ENCODE peak calls at places on chromosomes 5 and 9, in six cellular contexts. S is H9, I is IMR-90, B is neuronal stem cell, Y is H1, A is trophoblast cell. U is an unnamed sample. For H3K9me3, the result is how much of the 10 kb centered on the place peaks cover.

GRCh38 chr5:76489877-76490688 is 87.0 kb downstream of the IQGAP2 start:
- DNase-seq in B (no peak), S (no peak), Y (no peak), I (no peak), A (no peak), U (no peak)

GRCh38 chr9:134605351-134605968 is 36.1 kb upstream of the COL5A1 start:
- DNase-seq in I (no peak), S (no peak), Y (no peak), B (no peak), A (no peak), U (no peak)

GRCh38 chr9:120942186-120943001 is 15.8 kb upstream of the TRAF1 start:
- DNase-seq in I (no peak), A (no peak), Y (no peak), B (no peak), S (no peak), U (no peak)

GRCh38 chr5:53179681-53180080 is 70.1 kb upstream of the MOCS2 start:
- DNase-seq in B (no peak), I (no peak), A (no peak), S (no peak), Y (no peak), U (no peak)

GRCh38 chr5:20949636-20950035 is 961.6 kb upstream of the CDH18 start:
- DNase-seq in B (no peak), I (no peak), S (no peak), Y (no peak), A (peak), U (peak)

GRCh38 chr9:126395439-126396212 is 69.0 kb downstream of the MVB12B start:
- DNase-seq in I (peak), A (no peak), B (no peak), S (no peak), Y (no peak), U (peak)

GRCh38 chr5:61559722-61560121 is 227.7 kb downstream of the ZSWIM6 start:
- DNase-seq in B (no peak), S (no peak), I (no peak), Y (no peak), A (no peak), U (no peak)

GRCh38 chr5:40678021-40678939 is 1.4 kb upstream of the PTGER4 start:
- DNase-seq in Y (no peak), B (no peak), S (no peak), I (no peak), A (peak), U (peak)

GRCh38 chr5:152113401-152113800 is 188.8 kb upstream of the GLRA1 start:
- DNase-seq in I (no peak), B (no peak), S (no peak), A (no peak), Y (no peak), U (no peak)

DNA sequence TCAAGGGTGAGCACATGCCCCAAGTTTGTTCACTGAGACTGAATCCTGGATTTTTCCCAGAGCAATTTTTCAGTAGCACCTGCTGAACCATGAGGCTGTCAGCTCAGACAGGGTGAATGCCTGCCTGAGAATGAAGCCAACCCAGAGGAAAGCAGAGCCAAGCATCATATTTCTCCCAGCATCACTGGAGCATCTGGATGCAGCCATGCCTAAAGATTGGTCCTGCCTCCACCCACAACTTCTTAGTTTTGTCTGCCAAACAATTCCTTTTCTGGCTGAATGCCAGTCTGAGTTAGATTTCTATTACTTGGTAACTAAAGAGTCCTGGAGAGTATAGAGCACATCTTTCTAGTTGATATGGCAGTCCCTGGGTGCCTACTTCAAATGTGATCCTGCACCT is 343.7 kb downstream of the CSNK1G3 start:
- DNase-seq in Y (no peak), S (no peak), I (no peak), A (no peak), B (no peak), U (no peak)
- H3K9me3 ChIP-seq in Y (under half), S (under half), I (under half), A (under half), B (under half), U (under half)

GRCh38 chr9:77892955-77893514 is 138.6 kb downstream of the GNAQ start:
- DNase-seq in A (no peak), Y (no peak), B (no peak), S (no peak), I (no peak), U (no peak)
- H2AK5ac ChIP-seq in A (no peak), Y (no peak), B (no peak), S (no peak), I (no peak), U (no peak)

GRCh38 chr9:115189686-115190085 is 71.7 kb upstream of the TNC start:
- DNase-seq in Y (no peak), A (no peak), I (peak), S (no peak), B (no peak), U (no peak)

GRCh38 chr9:115192835-115193234 is 74.9 kb upstream of the TNC start:
- DNase-seq in Y (no peak), A (no peak), I (no peak), S (no peak), B (no peak), U (no peak)

GRCh38 chr9:115193777-115194176 is 75.8 kb upstream of the TNC start:
- DNase-seq in I (no peak), S (no peak), B (no peak), Y (no peak), A (no peak), U (no peak)

GRCh38 chr9:115192280-115192679 is 74.3 kb upstream of the TNC start:
- DNase-seq in A (no peak), B (no peak), S (no peak), Y (no peak), I (no peak), U (no peak)

DNA sequence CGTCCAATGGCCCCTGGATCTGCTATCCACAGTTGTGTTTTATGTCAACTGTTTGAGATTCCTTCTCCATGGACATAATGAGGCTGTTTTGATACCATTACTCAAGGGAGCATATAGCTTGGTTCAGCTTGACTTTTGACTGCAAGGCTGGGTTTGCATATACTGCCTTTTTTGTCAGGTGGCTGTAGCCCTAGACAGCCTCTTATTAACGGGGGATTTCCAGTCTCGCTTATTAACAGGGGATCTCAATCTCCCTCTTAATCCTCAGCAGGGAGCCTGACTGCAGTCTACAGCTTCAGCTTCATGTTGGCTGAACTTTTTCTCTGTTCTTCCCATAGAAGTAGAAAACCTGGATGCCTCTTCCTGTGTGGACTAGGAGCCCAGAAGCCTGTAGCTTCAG is 73.7 kb upstream of the TNC start:
- DNase-seq in S (no peak), Y (no peak), I (no peak), B (no peak), A (no peak), U (no peak)
- H3K9me3 ChIP-seq in S (under half), Y (under half), I (under half), B (under half), A (under half), U (under half)

GRCh38 chr9:105116047-105116868 is 128.2 kb upstream of the SLC44A1 start:
- DNase-seq in S (peak), Y (no peak), B (peak), I (no peak), A (peak), U (no peak)
- H2AK5ac ChIP-seq in S (no peak), Y (no peak), B (no peak), I (no peak), A (no peak), U (no peak)

DNA sequence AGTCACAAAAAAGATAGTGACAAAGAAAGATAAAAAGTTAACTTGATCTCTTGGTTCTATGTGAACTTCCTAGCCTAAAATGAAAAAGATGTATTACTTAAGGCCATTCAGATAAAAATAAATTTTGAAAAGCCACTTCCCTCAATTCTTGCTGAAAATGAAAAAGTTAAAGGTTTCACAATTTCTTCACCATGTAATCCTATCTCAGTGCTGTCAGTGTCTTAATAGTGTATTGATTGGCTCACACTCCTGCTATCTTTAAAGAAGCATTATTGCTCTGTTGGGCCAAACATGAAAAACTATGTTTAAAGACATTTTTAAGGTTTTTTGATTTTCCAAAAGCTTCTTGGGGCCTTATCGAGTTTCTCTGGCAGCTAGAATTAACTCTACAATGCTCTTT is 18.1 kb upstream of the EGFLAM start:
- DNase-seq in I (no peak), S (no peak), A (no peak), Y (no peak), B (no peak), U (no peak)
- H3K9me3 ChIP-seq in I (under half), S (under half), A (under half), Y (under half), B (under half), U (under half)

GRCh38 chr5:154683101-154683757 is 71.9 kb upstream of the LARP1 start:
- DNase-seq in B (no peak), A (no peak), S (no peak), I (no peak), Y (no peak), U (peak)
- H2AK5ac ChIP-seq in B (peak), A (peak), S (no peak), I (peak), Y (no peak), U (peak)

GRCh38 chr9:92850898-92851297 is 26.9 kb downstream of the ZNF484 start:
- DNase-seq in I (no peak), A (no peak), B (no peak), S (no peak), Y (no peak), U (no peak)

DNA sequence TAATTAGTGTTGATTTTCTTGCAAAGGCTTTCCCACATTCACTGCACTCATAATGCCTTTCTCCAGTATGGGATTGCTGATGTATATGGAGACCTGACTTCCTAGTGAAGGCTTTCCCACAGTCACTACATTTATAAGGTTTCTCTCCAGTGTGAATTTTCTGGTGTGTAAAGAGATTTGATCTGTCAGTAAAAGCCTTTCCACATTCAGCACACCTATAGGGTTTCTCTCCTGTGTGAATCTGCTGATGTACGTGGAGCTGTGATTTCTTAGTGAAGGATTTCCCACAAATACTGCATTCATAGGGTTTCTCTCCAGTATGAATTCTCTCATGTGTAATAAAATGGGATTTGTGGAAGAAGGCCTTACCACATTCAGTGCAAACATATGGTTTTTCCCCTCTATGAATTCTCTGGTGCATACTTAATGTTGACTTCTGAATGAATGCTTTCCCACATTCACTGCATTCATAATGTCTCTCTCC is 31.1 kb downstream of the ZNF484 start:
- DNase-seq in I (no peak), B (no peak), A (no peak), Y (no peak), S (no peak), U (peak)
- H3K9me3 ChIP-seq in I (under half), B (half or more), A (under half), Y (under half), S (under half), U (half or more)